ENCODE peak calls at places on chromosome 15, in nine cellular contexts. Z is CD8-positive, alpha-beta T cell; G is T-helper 2 cell; N is OCI-LY7; H is SK-MEL-5; R is GOT3; E is mesothelial cell of epicardium; B is activated T-cell treated with anti-CD3 and anti-CD28 coated beads, Interleukin-2, amount 50 U/mL, for 72 hours; U is SIG-M5. J is an unnamed sample.

GRCh38 chr15:49637857-49638256 is 17.0 kb downstream of the DTWD1 start:
- DNase-seq in U (no peak), Z (no peak), N (no peak), G (no peak), E (no peak), R (no peak), B (no peak), H (no peak), J (no peak)

GRCh38 chr15:73273181-73274002 is 95.4 kb downstream of the HCN4 start:
- DNase-seq in G (no peak), H (peak), N (peak), Z (peak), E (no peak), R (no peak), U (no peak), B (peak), J (peak)

GRCh38 chr15:25556136-25556535 is 117.3 kb upstream of the UBE3A start:
- DNase-seq in Z (no peak), N (no peak), G (no peak), R (no peak), U (no peak), B (no peak), E (no peak), H (no peak), J (no peak)

GRCh38 chr15:75217012-75217411 is 15.3 kb downstream of the C15orf39 start:
- DNase-seq in R (no peak), H (no peak), Z (no peak), G (no peak), B (no peak), U (no peak), N (no peak), E (no peak), J (no peak)

GRCh38 chr15:72685925-72686794 is at the start of the genes BBS4 and HIGD2B:
- DNase-seq in G (peak), B (peak), Z (peak), H (peak), E (peak), N (peak), R (no peak), U (no peak), J (peak)

GRCh38 chr15:62344806-62345539 is 179.9 kb upstream of the C2CD4B start:
- DNase-seq in N (peak), R (no peak), G (no peak), Z (peak), H (peak), B (peak), U (no peak), E (peak), J (peak)

GRCh38 chr15:90571063-90571541 is 41.4 kb downstream of the CRTC3 start:
- DNase-seq in G (no peak), R (no peak), B (no peak), Z (no peak), N (peak), U (no peak), H (peak), E (no peak), J (no peak)

GRCh38 chr15:97652700-97653167 is 307.8 kb upstream of the ARRDC4 start:
- DNase-seq in H (no peak), R (no peak), G (no peak), E (no peak), Z (no peak), B (no peak), N (no peak), U (no peak), J (no peak)

GRCh38 chr15:70974004-70974832 is 81.6 kb downstream of the LRRC49 start:
- DNase-seq in U (no peak), G (no peak), B (no peak), Z (no peak), E (no peak), R (no peak), H (peak), N (peak), J (no peak)

GRCh38 chr15:81337713-81338157 is 13.8 kb upstream of the STARD5 start:
- DNase-seq in H (no peak), B (no peak), U (no peak), E (no peak), N (no peak), G (no peak), R (no peak), Z (no peak), J (no peak)

GRCh38 chr15:39777497-39777896 is 5.1 kb downstream of the FSIP1 start:
- DNase-seq in U (no peak), E (no peak), N (no peak), R (no peak), B (no peak), G (no peak), Z (no peak), H (no peak), J (no peak)

GRCh38 chr15:52496776-52497470 is 31.8 kb downstream of the MYO5A start:
- DNase-seq in Z (no peak), E (no peak), N (no peak), H (no peak), R (no peak), B (peak), U (no peak), G (no peak), J (no peak)

GRCh38 chr15:67701669-67702068 is 123.6 kb upstream of the SKOR1 start:
- DNase-seq in H (no peak), B (no peak), R (no peak), N (no peak), U (no peak), E (no peak), G (no peak), Z (no peak), J (no peak)

GRCh38 chr15:65416845-65417416 is 5.8 kb downstream of the IGDCC4 start:
- DNase-seq in U (no peak), G (no peak), E (no peak), H (no peak), R (no peak), Z (no peak), N (no peak), B (no peak), J (no peak)

GRCh38 chr15:34018021-34018645 is 20.9 kb downstream of the AVEN start:
- DNase-seq in Z (peak), G (no peak), E (no peak), B (peak), N (no peak), H (no peak), U (no peak), R (no peak), J (peak)

GRCh38 chr15:40441736-40442531 is 1.2 kb downstream of the BAHD1 start:
- DNase-seq in H (no peak), E (peak), B (peak), N (peak), G (no peak), U (no peak), R (no peak), Z (no peak), J (no peak)

GRCh38 chr15:38564557-38565286 is at the start of gene RASGRP1:
- DNase-seq in N (peak), Z (peak), B (peak), G (peak), U (no peak), E (peak), H (peak), R (no peak), J (peak)

GRCh38 chr15:73052679-73053397 is 575 bp downstream of the NEO1 start:
- DNase-seq in G (peak), Z (no peak), N (peak), B (peak), U (no peak), R (no peak), E (peak), H (peak), J (peak)

GRCh38 chr15:70508561-70509281 is 254.6 kb downstream of the UACA start:
- DNase-seq in H (no peak), G (no peak), U (no peak), R (no peak), E (no peak), Z (no peak), N (no peak), B (peak), J (no peak)

GRCh38 chr15:89459271-89460038 is 36.9 kb downstream of the RHCG start:
- DNase-seq in U (no peak), B (no peak), N (no peak), R (no peak), E (no peak), H (no peak), Z (no peak), G (no peak), J (no peak)

GRCh38 chr15:50803479-50803878 is 38.0 kb upstream of the SPPL2A start:
- DNase-seq in Z (no peak), B (no peak), U (no peak), E (no peak), N (no peak), G (no peak), H (no peak), R (no peak), J (no peak)

GRCh38 chr15:43229977-43230376 is 9.2 kb upstream of the EPB42 start:
- DNase-seq in R (no peak), B (no peak), E (no peak), H (peak), Z (no peak), N (no peak), G (no peak), U (no peak), J (no peak)

GRCh38 chr15:97998307-97999071 is 38.0 kb downstream of the ARRDC4 start:
- DNase-seq in R (no peak), H (peak), N (no peak), Z (no peak), G (no peak), E (no peak), B (no peak), U (no peak), J (no peak)

GRCh38 chr15:101269479-101270223 is 7.6 kb downstream of the SELENOS start:
- DNase-seq in Z (no peak), N (no peak), G (no peak), U (no peak), H (peak), E (no peak), B (no peak), R (no peak), J (no peak)

GRCh38 chr15:50128266-50128665 is 9.2 kb upstream of the ATP8B4 start:
- DNase-seq in E (no peak), H (peak), R (no peak), N (no peak), U (no peak), Z (no peak), B (no peak), G (no peak), J (no peak)

GRCh38 chr15:68028808-68029207 is 25.3 kb upstream of the PIAS1 start:
- DNase-seq in E (no peak), H (no peak), B (no peak), N (no peak), R (no peak), Z (no peak), G (no peak), U (peak), J (no peak)

GRCh38 chr15:49473031-49473430 is 50.0 kb downstream of the FGF7 start:
- DNase-seq in Z (no peak), B (no peak), N (no peak), H (no peak), E (no peak), R (no peak), G (no peak), U (no peak), J (no peak)

GRCh38 chr15:65072027-65072426 is 4.2 kb upstream of the RASL12 start:
- DNase-seq in N (no peak), U (no peak), B (no peak), Z (no peak), R (no peak), H (no peak), E (no peak), G (no peak), J (no peak)

GRCh38 chr15:64897345-64897985 is 14.2 kb upstream of the ANKDD1A start:
- DNase-seq in H (no peak), G (no peak), B (no peak), Z (no peak), U (no peak), N (no peak), R (no peak), E (no peak), J (no peak)

GRCh38 chr15:100893261-100893963 is 13.8 kb downstream of the ALDH1A3 start:
- DNase-seq in U (no peak), Z (no peak), R (no peak), H (no peak), G (no peak), B (no peak), E (no peak), N (no peak), J (no peak)